ENCODE peak calls at places on chromosome 6, in six cellular contexts. Q is left cardiac atrium, J is right cardiac atrium, A is GM12878, L is SK-N-SH treated with all-trans-retinoic acid at 6 μM for 48 hours, D is heart right ventricle. H is an unnamed sample.

GRCh38 chr6:90025418-90026089 is 131.3 kb downstream of the GJA10 start:
- ATAC-seq in A (no peak), D (no peak), J (peak; percentile 64), L (peak; percentile 96), Q (peak; percentile 91), H (peak; percentile 61)

GRCh38 chr6:27238010-27238983 is 9.2 kb upstream of the PRSS16 start:
- ATAC-seq in A (peak; percentile 60), J (no peak), L (peak; percentile 51), D (no peak), Q (no peak), H (no peak)

GRCh38 chr6:101294676-101295075 is 98.8 kb upstream of the GRIK2 start:
- ATAC-seq in L (no peak), D (no peak), A (no peak), Q (no peak), J (no peak), H (no peak)

GRCh38 chr6:151620179-151620578 is 126.4 kb downstream of the CCDC170 start:
- ATAC-seq in L (no peak), Q (no peak), D (no peak), A (no peak), J (no peak), H (no peak)

GRCh38 chr6:113481441-113481840 is 375.7 kb upstream of the MARCKS start:
- ATAC-seq in J (no peak), D (no peak), L (no peak), Q (no peak), A (no peak), H (no peak)

GRCh38 chr6:163314791-163315404 is 99.6 kb upstream of the QKI start:
- ATAC-seq in L (no peak), D (no peak), Q (no peak), J (no peak), A (no peak), H (no peak)

GRCh38 chr6:158560787-158561246 is 926 bp downstream of the TMEM181 start:
- ATAC-seq in A (peak; percentile 40), L (peak; percentile 59), Q (peak; percentile 40), J (peak; percentile 34), D (no peak), H (no peak)

GRCh38 chr6:133699986-133700385 is 188.9 kb upstream of the TCF21 start:
- ATAC-seq in L (no peak), A (no peak), Q (no peak), D (no peak), J (no peak), H (peak; percentile 29)

GRCh38 chr6:128508588-128509296 is 11.7 kb downstream of the PTPRK start:
- ATAC-seq in D (no peak), J (no peak), Q (peak; percentile 72), A (no peak), L (peak; percentile 82), H (no peak)

GRCh38 chr6:75863001-75863400 is 114.0 kb downstream of the MYO6 start:
- ATAC-seq in L (no peak), J (no peak), Q (no peak), D (no peak), A (no peak), H (no peak)

GRCh38 chr6:33392168-33392947 is 735 bp downstream of the KIFC1 start:
- ATAC-seq in A (peak; percentile 29), J (no peak), L (peak; percentile 23), Q (no peak), D (no peak), H (no peak)

GRCh38 chr6:43907789-43908472 is 137.9 kb downstream of the VEGFA start:
- ATAC-seq in D (peak; percentile 71), J (peak; percentile 43), L (peak; percentile 24), Q (peak; percentile 40), A (no peak), H (no peak)

GRCh38 chr6:75612921-75613534 is 11.3 kb downstream of the SENP6 start:
- ATAC-seq in A (peak; percentile 12), J (no peak), Q (peak; percentile 7), L (no peak), D (no peak), H (no peak)

GRCh38 chr6:137542713-137543112 is 48.5 kb upstream of the OLIG3 start:
- ATAC-seq in Q (no peak), J (no peak), A (no peak), D (no peak), L (no peak), H (no peak)

GRCh38 chr6:624979-625378 is 31.9 kb downstream of the HUS1B start:
- ATAC-seq in D (peak; percentile 68), J (peak; percentile 88), L (peak; percentile 41), Q (peak; percentile 44), A (no peak), H (peak; percentile 67)

GRCh38 chr6:41286544-41287346 is at the start of gene TREM1:
- ATAC-seq in A (no peak), D (peak; percentile 74), Q (peak; percentile 83), J (peak; percentile 57), L (no peak), H (peak; percentile 80)

GRCh38 chr6:50990750-50991446 is 172.2 kb downstream of the TFAP2B start:
- ATAC-seq in L (no peak), Q (no peak), D (no peak), J (no peak), A (no peak), H (no peak)

GRCh38 chr6:55198708-55199107 is 24.4 kb downstream of the HCRTR2 start:
- ATAC-seq in Q (no peak), J (no peak), D (no peak), A (no peak), L (no peak), H (no peak)

GRCh38 chr6:71375676-71376075 is 87.1 kb downstream of the OGFRL1 start:
- ATAC-seq in J (no peak), D (no peak), L (no peak), Q (no peak), A (no peak), H (no peak)

GRCh38 chr6:129552413-129552812 is 157.6 kb downstream of the ARHGAP18 start:
- ATAC-seq in A (peak; percentile 17), Q (no peak), L (no peak), D (no peak), J (no peak), H (no peak)

H was measured in gastroesophageal sphincter.